ENCODE peak calls at places on chromosomes 6 and 20, in seven cellular contexts. One of them, this sample, is unnamed.

GRCh38 chr20:37852666-37853065 is 50.3 kb upstream of the VSTM2L start:
- DNase-seq in vagina: no peak
- DNase-seq in spleen: no peak
- DNase-seq in heart left ventricle: no peak
- DNase-seq in sigmoid colon: no peak
- DNase-seq in adrenal gland: no peak
- DNase-seq in lower leg skin: no peak
- DNase-seq in this sample: no peak

GRCh38 chr6:97524846-97525245 is 241.8 kb upstream of the MMS22L start:
- DNase-seq in vagina: no peak
- DNase-seq in spleen: peak
- DNase-seq in heart left ventricle: no peak
- DNase-seq in sigmoid colon: no peak
- DNase-seq in adrenal gland: peak
- DNase-seq in lower leg skin: no peak
- DNase-seq in this sample: no peak

GRCh38 chr6:31738048-31738979 is 1.5 kb upstream of the MSH5 start:
- DNase-seq in vagina: no peak
- DNase-seq in spleen: peak
- DNase-seq in heart left ventricle: peak
- DNase-seq in sigmoid colon: no peak
- DNase-seq in adrenal gland: no peak
- DNase-seq in lower leg skin: no peak
- DNase-seq in this sample: peak

GRCh38 chr6:41568585-41569384 is 22.6 kb downstream of the FOXP4 start:
- DNase-seq in vagina: no peak
- DNase-seq in spleen: no peak
- DNase-seq in heart left ventricle: peak
- DNase-seq in sigmoid colon: no peak
- DNase-seq in adrenal gland: no peak
- DNase-seq in lower leg skin: no peak
- DNase-seq in this sample: peak

GRCh38 chr6:25472314-25472713 is 179.7 kb upstream of the SCGN start:
- DNase-seq in vagina: no peak
- DNase-seq in spleen: no peak
- DNase-seq in heart left ventricle: no peak
- DNase-seq in sigmoid colon: no peak
- DNase-seq in adrenal gland: no peak
- DNase-seq in lower leg skin: no peak
- DNase-seq in this sample: no peak

GRCh38 chr20:62051166-62051900 is 14.3 kb downstream of the TAF4 start:
- DNase-seq in vagina: no peak
- DNase-seq in spleen: peak
- DNase-seq in heart left ventricle: peak
- DNase-seq in sigmoid colon: no peak
- DNase-seq in adrenal gland: no peak
- DNase-seq in lower leg skin: no peak
- DNase-seq in this sample: no peak

GRCh38 chr20:59749293-59749680 is 144.9 kb downstream of the PHACTR3 start:
- DNase-seq in vagina: no peak
- DNase-seq in spleen: peak
- DNase-seq in heart left ventricle: peak
- DNase-seq in sigmoid colon: no peak
- DNase-seq in adrenal gland: no peak
- DNase-seq in lower leg skin: no peak
- DNase-seq in this sample: no peak

GRCh38 chr6:138018297-138018696 is 88.9 kb downstream of the PERP start:
- DNase-seq in vagina: no peak
- DNase-seq in spleen: no peak
- DNase-seq in heart left ventricle: no peak
- DNase-seq in sigmoid colon: no peak
- DNase-seq in adrenal gland: no peak
- DNase-seq in lower leg skin: no peak
- DNase-seq in this sample: no peak

GRCh38 chr6:28651161-28651560 is 125.5 kb downstream of the GPX5 start:
- DNase-seq in vagina: no peak
- DNase-seq in spleen: no peak
- DNase-seq in heart left ventricle: no peak
- DNase-seq in sigmoid colon: no peak
- DNase-seq in adrenal gland: no peak
- DNase-seq in lower leg skin: no peak
- DNase-seq in this sample: no peak

GRCh38 chr20:23254505-23254904 is 96.1 kb upstream of the NXT1 start:
- DNase-seq in vagina: peak
- DNase-seq in spleen: no peak
- DNase-seq in heart left ventricle: no peak
- DNase-seq in sigmoid colon: no peak
- DNase-seq in adrenal gland: no peak
- DNase-seq in lower leg skin: no peak
- DNase-seq in this sample: no peak

GRCh38 chr6:5464096-5464885 is 203.0 kb downstream of the FARS2 start:
- DNase-seq in vagina: no peak
- DNase-seq in spleen: no peak
- DNase-seq in heart left ventricle: no peak
- DNase-seq in sigmoid colon: no peak
- DNase-seq in adrenal gland: no peak
- DNase-seq in lower leg skin: no peak
- DNase-seq in this sample: no peak

GRCh38 chr20:51119914-51120313 is 97.0 kb upstream of the KCNG1 start:
- DNase-seq in vagina: no peak
- DNase-seq in spleen: peak
- DNase-seq in heart left ventricle: no peak
- DNase-seq in sigmoid colon: no peak
- DNase-seq in adrenal gland: no peak
- DNase-seq in lower leg skin: no peak
- DNase-seq in this sample: no peak

GRCh38 chr6:27177454-27178000 is 70.0 kb upstream of the PRSS16 start:
- DNase-seq in vagina: no peak
- DNase-seq in spleen: peak
- DNase-seq in heart left ventricle: peak
- DNase-seq in sigmoid colon: peak
- DNase-seq in adrenal gland: peak
- DNase-seq in lower leg skin: peak
- DNase-seq in this sample: peak

GRCh38 chr6:27176096-27176495 is 71.4 kb upstream of the PRSS16 start:
- DNase-seq in vagina: no peak
- DNase-seq in spleen: no peak
- DNase-seq in heart left ventricle: no peak
- DNase-seq in sigmoid colon: no peak
- DNase-seq in adrenal gland: no peak
- DNase-seq in lower leg skin: no peak
- DNase-seq in this sample: no peak

GRCh38 chr6:27178860-27179259 is 68.6 kb upstream of the PRSS16 start:
- DNase-seq in vagina: no peak
- DNase-seq in spleen: no peak
- DNase-seq in heart left ventricle: no peak
- DNase-seq in sigmoid colon: no peak
- DNase-seq in adrenal gland: no peak
- DNase-seq in lower leg skin: no peak
- DNase-seq in this sample: no peak

GRCh38 chr6:27178001-27178730 is 69.3 kb upstream of the PRSS16 start:
- DNase-seq in vagina: peak
- DNase-seq in spleen: no peak
- DNase-seq in heart left ventricle: peak
- DNase-seq in sigmoid colon: peak
- DNase-seq in adrenal gland: peak
- DNase-seq in lower leg skin: no peak
- DNase-seq in this sample: peak

GRCh38 chr6:27174958-27175357 is 72.5 kb upstream of the PRSS16 start:
- DNase-seq in vagina: no peak
- DNase-seq in spleen: no peak
- DNase-seq in heart left ventricle: no peak
- DNase-seq in sigmoid colon: no peak
- DNase-seq in adrenal gland: no peak
- DNase-seq in lower leg skin: no peak
- DNase-seq in this sample: no peak
- TF ChIP-seq CTCF in vagina: no peak
- TF ChIP-seq CTCF in spleen: no peak
- TF ChIP-seq CTCF in heart left ventricle: no peak
- TF ChIP-seq CTCF in sigmoid colon: no peak
- TF ChIP-seq CTCF in adrenal gland: no peak
- TF ChIP-seq CTCF in lower leg skin: no peak
- TF ChIP-seq CTCF in this sample: no peak

DNA sequence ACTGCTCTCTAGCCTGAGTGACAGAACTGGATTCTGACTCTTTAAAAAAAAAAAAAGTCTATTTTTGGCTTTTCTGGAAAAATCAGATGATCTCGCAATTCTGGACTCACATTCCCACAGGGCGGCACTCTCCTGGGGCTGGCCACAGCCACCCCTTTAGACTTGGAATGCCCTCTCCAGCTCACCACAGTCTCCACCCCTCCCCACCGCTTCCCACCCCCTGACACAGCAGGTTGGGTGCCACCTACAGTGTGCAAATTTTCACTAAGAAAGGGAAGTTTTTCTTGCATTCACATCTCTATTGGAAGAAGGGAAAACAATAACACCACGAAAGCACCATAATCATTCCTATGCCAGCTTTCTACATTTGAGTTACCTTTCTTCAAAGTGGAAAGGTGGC is 15.4 kb downstream of the PDRG1 start:
- DNase-seq in vagina: no peak
- DNase-seq in spleen: no peak
- DNase-seq in heart left ventricle: no peak
- DNase-seq in sigmoid colon: no peak
- DNase-seq in adrenal gland: no peak
- DNase-seq in lower leg skin: no peak
- DNase-seq in this sample: no peak
- TF ChIP-seq POLR2A in vagina: no peak
- TF ChIP-seq POLR2A in spleen: no peak
- TF ChIP-seq POLR2A in heart left ventricle: no peak
- TF ChIP-seq POLR2A in sigmoid colon: no peak
- TF ChIP-seq POLR2A in adrenal gland: no peak
- TF ChIP-seq POLR2A in lower leg skin: no peak
- TF ChIP-seq POLR2A in this sample: no peak

GRCh38 chr6:127100510-127101140 is 17.8 kb upstream of the RSPO3 start:
- DNase-seq in vagina: no peak
- DNase-seq in spleen: no peak
- DNase-seq in heart left ventricle: no peak
- DNase-seq in sigmoid colon: no peak
- DNase-seq in adrenal gland: no peak
- DNase-seq in lower leg skin: no peak
- DNase-seq in this sample: no peak
- TF ChIP-seq CTCF in vagina: no peak
- TF ChIP-seq CTCF in spleen: no peak
- TF ChIP-seq CTCF in heart left ventricle: peak
- TF ChIP-seq CTCF in sigmoid colon: no peak
- TF ChIP-seq CTCF in adrenal gland: peak
- TF ChIP-seq CTCF in lower leg skin: no peak
- TF ChIP-seq CTCF in this sample: no peak

DNA sequence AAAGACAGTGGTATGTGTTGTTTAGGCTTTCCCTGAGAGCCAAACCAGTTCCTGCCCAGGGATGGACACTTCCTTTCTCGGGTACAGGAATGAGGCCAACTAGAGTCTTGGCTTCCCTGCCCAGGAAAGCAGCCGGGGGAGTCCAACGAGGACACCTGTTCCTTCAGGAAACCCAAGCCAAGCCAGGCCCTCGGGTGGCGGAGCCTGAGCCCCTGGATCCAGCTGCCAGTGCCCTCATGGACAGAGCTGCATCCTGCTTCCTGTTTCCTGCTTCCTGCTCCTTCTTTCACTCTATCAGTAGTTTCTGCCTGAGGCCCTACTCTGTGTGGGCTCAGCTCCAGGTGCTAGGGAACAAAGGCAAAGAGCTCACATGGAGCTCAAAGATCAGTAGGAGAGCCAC is 7.9 kb upstream of the SIRPA start:
- DNase-seq in vagina: no peak
- DNase-seq in spleen: peak
- DNase-seq in heart left ventricle: peak
- DNase-seq in sigmoid colon: no peak
- DNase-seq in adrenal gland: no peak
- DNase-seq in lower leg skin: no peak
- DNase-seq in this sample: no peak
- TF ChIP-seq POLR2A in vagina: no peak
- TF ChIP-seq POLR2A in spleen: no peak
- TF ChIP-seq POLR2A in heart left ventricle: no peak
- TF ChIP-seq POLR2A in sigmoid colon: no peak
- TF ChIP-seq POLR2A in adrenal gland: no peak
- TF ChIP-seq POLR2A in lower leg skin: no peak
- TF ChIP-seq POLR2A in this sample: no peak

DNA sequence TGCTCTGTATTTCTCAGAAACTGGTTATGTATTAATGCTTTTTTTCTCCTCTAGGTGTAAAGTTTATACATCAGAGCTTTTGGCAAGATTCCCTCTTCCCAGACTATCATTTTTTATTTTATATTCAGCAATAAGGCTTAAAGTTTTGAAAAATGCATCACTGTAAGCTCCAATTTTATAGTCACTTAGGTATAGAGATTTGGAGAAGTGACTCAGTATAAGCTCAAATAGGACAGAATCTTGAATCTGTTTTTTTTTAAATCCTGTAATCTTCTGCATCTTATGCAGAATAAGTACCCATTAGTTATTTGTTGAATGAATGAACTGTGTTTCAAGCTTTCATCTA is 1.0 kb downstream of the NCOA7 start:
- DNase-seq in vagina: no peak
- DNase-seq in spleen: no peak
- DNase-seq in heart left ventricle: no peak
- DNase-seq in sigmoid colon: no peak
- DNase-seq in adrenal gland: no peak
- DNase-seq in lower leg skin: no peak
- DNase-seq in this sample: no peak
- TF ChIP-seq CTCF in vagina: no peak
- TF ChIP-seq CTCF in spleen: no peak
- TF ChIP-seq CTCF in heart left ventricle: no peak
- TF ChIP-seq CTCF in sigmoid colon: no peak
- TF ChIP-seq CTCF in adrenal gland: no peak
- TF ChIP-seq CTCF in lower leg skin: no peak
- TF ChIP-seq CTCF in this sample: no peak

DNA sequence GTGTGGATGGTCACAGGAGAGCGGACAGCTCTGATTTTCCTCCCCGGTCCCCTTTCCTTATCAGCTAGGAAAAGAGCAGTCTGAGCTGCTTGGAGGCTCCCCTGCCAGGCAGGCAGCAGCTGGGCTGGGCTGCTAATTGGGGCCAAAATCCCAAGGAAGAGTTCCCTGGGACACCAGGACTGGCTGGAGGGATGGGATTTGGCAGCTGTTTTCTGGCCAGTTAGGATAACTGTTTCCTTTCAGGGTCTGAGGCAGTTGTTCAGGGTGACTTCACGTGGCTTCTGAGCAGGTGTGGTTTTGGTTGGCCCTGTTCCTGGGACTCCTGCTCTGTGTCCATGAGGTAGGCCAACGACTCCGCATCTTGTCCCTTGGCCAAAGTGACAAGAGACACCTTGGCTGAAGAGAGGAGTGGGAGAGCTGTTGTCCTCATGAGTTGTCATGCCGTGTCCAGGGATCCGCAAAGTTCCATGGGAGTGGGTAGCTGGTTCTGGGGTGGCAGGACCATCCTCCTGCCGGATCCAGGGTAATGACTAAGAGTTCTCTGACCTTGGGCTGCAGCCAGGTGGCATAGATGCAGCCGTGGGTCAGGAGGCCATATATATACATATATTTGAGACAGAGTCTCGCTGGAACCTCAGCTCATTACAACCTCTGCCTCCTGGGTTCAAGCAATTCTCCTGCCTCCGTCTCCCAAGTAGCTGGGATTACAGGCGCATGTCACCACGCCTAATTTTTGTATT is 21.2 kb downstream of the MRPS18A start:
- DNase-seq in vagina: no peak
- DNase-seq in spleen: no peak
- DNase-seq in heart left ventricle: no peak
- DNase-seq in sigmoid colon: no peak
- DNase-seq in adrenal gland: no peak
- DNase-seq in lower leg skin: no peak
- DNase-seq in this sample: no peak
- TF ChIP-seq POLR2A in vagina: no peak
- TF ChIP-seq POLR2A in spleen: no peak
- TF ChIP-seq POLR2A in heart left ventricle: no peak
- TF ChIP-seq POLR2A in sigmoid colon: no peak
- TF ChIP-seq POLR2A in adrenal gland: no peak
- TF ChIP-seq POLR2A in lower leg skin: no peak
- TF ChIP-seq POLR2A in this sample: no peak

This sample was measured in stomach.